ENCODE peak calls at places on chromosome 19, in eight cellular contexts. T is H9, P is ovary, R is sigmoid colon, L is cardiac muscle cell, Z is upper lobe of left lung, H is aorta, Q is caudate nucleus. C is an unnamed sample.

GRCh38 chr19:51354742-51355148 is 11.4 kb downstream of the ETFB start:
- DNase-seq in P (no peak), L (peak; percentile 85), Q (peak; percentile 4), T (peak; percentile 73), R (no peak), Z (no peak), H (no peak), C (peak; percentile 24)

GRCh38 chr19:56577719-56578602 is 10.7 kb downstream of the ZNF470 start:
- DNase-seq in P (no peak), R (no peak), Z (no peak), T (no peak), L (no peak), H (no peak), Q (no peak), C (no peak)

GRCh38 chr19:56538761-56539263 is at the start of gene ZFP28:
- DNase-seq in Z (peak; percentile 75), H (peak; percentile 85), L (no peak), Q (no peak), T (peak; percentile 80), P (no peak), R (no peak), C (peak; percentile 68)

GRCh38 chr19:48837081-48837524 is 812 bp upstream of the HSD17B14 start:
- DNase-seq in H (peak; percentile 95), P (peak; percentile 89), Z (peak; percentile 97), T (peak; percentile 98), Q (peak; percentile 22), L (peak; percentile 96), R (peak; percentile 96), C (peak; percentile 72)

GRCh38 chr19:29487432-29487831 is 38.4 kb upstream of the VSTM2B start:
- DNase-seq in P (no peak), H (peak; percentile 20), R (peak; percentile 30), Z (no peak), T (no peak), L (no peak), Q (no peak), C (no peak)

GRCh38 chr19:29872224-29872731 is 60.5 kb downstream of the CCNE1 start:
- DNase-seq in Q (no peak), P (no peak), T (peak; percentile 69), R (no peak), Z (no peak), H (no peak), L (peak; percentile 33), C (no peak)

GRCh38 chr19:30160426-30160825 is 211.8 kb upstream of the ZNF536 start:
- DNase-seq in H (no peak), P (no peak), R (no peak), T (no peak), Q (no peak), Z (no peak), L (no peak), C (no peak)

GRCh38 chr19:13996928-13997636 is 9.0 kb downstream of the RFX1 start:
- DNase-seq in L (no peak), Z (no peak), Q (no peak), T (no peak), P (no peak), R (no peak), H (peak; percentile 33), C (no peak)

GRCh38 chr19:15251749-15252397 is 19.6 kb upstream of the EPHX3 start:
- DNase-seq in L (peak; percentile 73), Z (no peak), T (peak; percentile 84), P (peak; percentile 92), Q (no peak), H (peak; percentile 92), R (peak; percentile 97), C (no peak)

GRCh38 chr19:50555447-50556235 is 12.6 kb downstream of the LRRC4B start:
- DNase-seq in L (peak; percentile 73), H (no peak), P (no peak), Z (no peak), R (no peak), T (peak; percentile 74), Q (no peak), C (no peak)

GRCh38 chr19:7658219-7658686 is 10.6 kb upstream of the RETN start:
- DNase-seq in H (no peak), R (no peak), Q (no peak), L (no peak), Z (peak; percentile 67), P (no peak), T (no peak), C (no peak)

GRCh38 chr19:3350014-3350663 is 16.2 kb upstream of the NFIC start:
- DNase-seq in Q (no peak), L (no peak), T (no peak), R (peak; percentile 80), H (no peak), P (no peak), Z (no peak), C (no peak)

GRCh38 chr19:53671621-53672111 is 39.9 kb downstream of the DPRX start:
- DNase-seq in P (no peak), R (no peak), L (no peak), Q (no peak), T (no peak), H (no peak), Z (no peak), C (no peak)

GRCh38 chr19:50607874-50608785 is 31.6 kb downstream of the SYT3 start:
- DNase-seq in Z (peak; percentile 89), R (peak; percentile 81), Q (peak; percentile 73), H (peak; percentile 65), T (peak; percentile 100), L (peak; percentile 99), P (peak; percentile 56), C (peak; percentile 95)

GRCh38 chr19:3586124-3586626 is 897 bp downstream of the GIPC3 start:
- DNase-seq in Z (no peak), P (no peak), T (peak; percentile 65), R (no peak), Q (no peak), H (no peak), L (peak; percentile 42), C (no peak)

GRCh38 chr19:48798937-48799336 is 11.9 kb downstream of the BCAT2 start:
- DNase-seq in T (peak; percentile 83), R (no peak), Q (no peak), Z (no peak), H (no peak), L (no peak), P (no peak), C (no peak)

GRCh38 chr19:46639356-46640061 is 3.5 kb upstream of the GNG8 start:
- DNase-seq in Q (no peak), H (peak; percentile 89), T (no peak), L (peak; percentile 91), R (peak; percentile 92), Z (no peak), P (peak; percentile 87), C (no peak)

GRCh38 chr19:48330012-48330681 is 4.8 kb downstream of the EMP3 start:
- DNase-seq in H (peak; percentile 83), R (peak; percentile 89), Q (peak; percentile 69), L (peak; percentile 90), T (peak; percentile 92), P (peak; percentile 76), Z (peak; percentile 87), C (peak; percentile 84)

GRCh38 chr19:48907671-48908070 is 7.6 kb downstream of the NUCB1 start:
- DNase-seq in P (no peak), Q (no peak), T (no peak), R (no peak), H (no peak), Z (peak; percentile 65), L (no peak), C (no peak)

GRCh38 chr19:7550169-7550770 is 14.8 kb downstream of the PNPLA6 start:
- DNase-seq in R (no peak), T (no peak), H (peak; percentile 51), P (peak; percentile 59), Q (no peak), L (no peak), Z (no peak), C (no peak)

GRCh38 chr19:12790628-12791344 is 500 bp upstream of the JUNB start:
- DNase-seq in T (no peak), Z (no peak), P (peak; percentile 51), L (no peak), H (peak; percentile 55), R (no peak), Q (no peak), C (no peak)

GRCh38 chr19:5960005-5961001 is 17.6 kb downstream of the RANBP3 start:
- DNase-seq in R (peak; percentile 63), P (no peak), L (peak; percentile 89), Q (no peak), H (peak; percentile 58), Z (no peak), T (no peak), C (no peak)
- H3K27ac ChIP-seq in R (peak overlapping the region; percentile 86), P (no peak overlapping the region), L (peak overlapping the region; percentile 82), Q (peak overlapping the region; percentile 48), H (no peak overlapping the region), Z (peak overlapping the region; percentile 75), T (no peak overlapping the region), C (peak overlapping the region; percentile 36)

DNA sequence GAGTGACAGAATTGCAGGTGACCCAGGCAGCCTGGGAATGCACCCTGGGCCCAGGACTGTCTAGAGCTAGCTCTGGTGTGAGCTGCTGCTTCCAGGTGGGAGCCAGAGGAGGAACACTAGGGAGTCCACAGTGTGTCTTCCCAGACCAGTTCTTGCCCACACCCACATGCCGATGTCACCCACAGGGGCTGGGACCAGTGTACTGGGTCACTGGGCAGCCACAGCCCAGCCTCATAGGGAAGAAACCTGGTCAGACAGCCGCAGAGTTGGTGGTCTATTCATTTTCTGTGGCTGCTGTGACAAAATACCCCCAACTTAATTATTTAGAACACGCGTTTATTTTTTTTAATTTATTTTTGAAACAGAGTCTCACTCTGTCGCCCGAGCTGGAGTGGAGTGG is 3.1 kb downstream of the RNF225 start:
- DNase-seq in T (no peak), H (no peak), R (peak; percentile 46), Q (no peak), Z (no peak), L (no peak), P (no peak), C (no peak)
- H3K27ac ChIP-seq in T (no peak overlapping the region), H (no peak overlapping the region), R (no peak overlapping the region), Q (no peak overlapping the region), Z (no peak overlapping the region), L (no peak overlapping the region), P (no peak overlapping the region), C (no peak overlapping the region)

GRCh38 chr19:32817913-32818476 is 51.6 kb downstream of the SLC7A9 start:
- DNase-seq in T (no peak), Z (no peak), R (no peak), P (no peak), Q (no peak), L (no peak), H (no peak), C (no peak)
- H3K27ac ChIP-seq in T (no peak overlapping the region), Z (no peak overlapping the region), R (no peak overlapping the region), P (no peak overlapping the region), Q (no peak overlapping the region), L (no peak overlapping the region), H (no peak overlapping the region), C (no peak overlapping the region)

GRCh38 chr19:35932291-35932936 is 3.8 kb upstream of the LRFN3 start:
- DNase-seq in Q (no peak), P (no peak), Z (no peak), L (no peak), H (no peak), R (no peak), T (no peak), C (no peak)
- H3K27ac ChIP-seq in Q (no peak overlapping the region), P (no peak overlapping the region), Z (no peak overlapping the region), L (no peak overlapping the region), H (no peak overlapping the region), R (no peak overlapping the region), T (peak overlapping the region; percentile 21), C (no peak overlapping the region)

GRCh38 chr19:11675569-11675968 is 63.2 kb downstream of the ZNF823 start:
- DNase-seq in Z (no peak), R (no peak), Q (no peak), L (no peak), T (no peak), P (no peak), H (no peak), C (no peak)
- H3K27ac ChIP-seq in Z (no peak overlapping the region), R (no peak overlapping the region), Q (no peak overlapping the region), L (no peak overlapping the region), T (no peak overlapping the region), P (no peak overlapping the region), H (no peak overlapping the region), C (no peak overlapping the region)

GRCh38 chr19:19642506-19643157 is 825 bp downstream of the GMIP start:
- DNase-seq in Z (peak; percentile 40), L (no peak), R (no peak), T (no peak), Q (no peak), H (no peak), P (no peak), C (no peak)
- H3K27ac ChIP-seq in Z (peak overlapping the region; percentile 93), L (no peak overlapping the region), R (no peak overlapping the region), T (no peak overlapping the region), Q (no peak overlapping the region), H (no peak overlapping the region), P (no peak overlapping the region), C (peak overlapping the region; percentile 70)

C was measured in substantia nigra.